ENCODE peak calls at places on chromosomes 6 and 20, in five cellular contexts. H is Right ventricle myocardium superior, Z is NCI-H460, J is heart left ventricle, M is HT1080. Y is an unnamed sample.
A peak's percentile ranks its signal among the peaks of the same experiment; 100 is the strongest.

GRCh38 chr6:102474041-102474807 is 1080.7 kb downstream of the GRIK2 start:
- DNase-seq in H (no peak), Z (no peak), J (no peak), M (no peak), Y (no peak)

GRCh38 chr20:31967830-31968249 is at the start of gene XKR7:
- DNase-seq in H (peak; percentile 39), Z (no peak), J (no peak), M (no peak), Y (peak; percentile 87)

GRCh38 chr20:47204008-47204745 is 152.3 kb downstream of the ZMYND8 start:
- DNase-seq in H (no peak), Z (no peak), J (no peak), M (peak; percentile 58), Y (no peak)

GRCh38 chr6:132132420-132132819 is 181.2 kb upstream of the CCN2 start:
- DNase-seq in H (no peak), Z (no peak), J (no peak), M (peak; percentile 42), Y (no peak)

GRCh38 chr6:123519191-123519510 is 117.6 kb downstream of the TRDN start:
- DNase-seq in H (peak; percentile 87), Z (no peak), J (peak; percentile 76), M (no peak), Y (no peak)

GRCh38 chr6:106084106-106084963 is 1.8 kb upstream of the PRDM1 start:
- DNase-seq in H (peak; percentile 43), Z (no peak), J (no peak), M (peak; percentile 91), Y (peak; percentile 80)

GRCh38 chr20:62355527-62356142 is 11.5 kb downstream of the LAMA5 start:
- DNase-seq in H (peak; percentile 74), Z (no peak), J (peak; percentile 85), M (no peak), Y (no peak)

GRCh38 chr6:127976796-127977195 is 75.9 kb upstream of the THEMIS start:
- DNase-seq in H (no peak), Z (no peak), J (no peak), M (no peak), Y (no peak)

GRCh38 chr20:63049561-63050221 is 42.9 kb upstream of the BHLHE23 start:
- DNase-seq in H (peak; percentile 24), Z (no peak), J (peak; percentile 37), M (no peak), Y (no peak)

GRCh38 chr6:165894228-165894825 is 231.3 kb upstream of the PDE10A start:
- DNase-seq in H (no peak), Z (no peak), J (no peak), M (no peak), Y (no peak)

GRCh38 chr6:143271024-143271423 is 179.5 kb downstream of the ADAT2 start:
- DNase-seq in H (no peak), Z (no peak), J (no peak), M (peak; percentile 62), Y (peak; percentile 34)

GRCh38 chr6:165486183-165487137 is 176.6 kb downstream of the PDE10A start:
- DNase-seq in H (no peak), Z (no peak), J (no peak), M (no peak), Y (peak; percentile 14)

GRCh38 chr6:29568021-29568420 is 8.5 kb upstream of the UBD start:
- DNase-seq in H (no peak), Z (no peak), J (no peak), M (no peak), Y (no peak)

Y was measured in NCI-H524.